ENCODE peak calls at places on chromosomes 11 and 22, in four cellular contexts. U is adrenal gland, C is PC-3, L is tibial nerve. N is an unnamed sample. For H3K36me3, the result is how much of the 10 kb centered on the place peaks cover.

GRCh38 chr22:50481440-50482106 is at the start of gene ADM2:
- DNase-seq in U (no peak), C (no peak), L (no peak), N (peak)

GRCh38 chr11:129749141-129749540 is 66.5 kb upstream of the TMEM45B start:
- DNase-seq in U (no peak), C (no peak), L (no peak), N (no peak)

GRCh38 chr22:40580631-40581030 is 55.9 kb downstream of the MRTFA start:
- DNase-seq in U (no peak), C (no peak), L (no peak), N (no peak)

GRCh38 chr11:110829873-110830272 is 117.6 kb upstream of the ARHGAP20 start:
- DNase-seq in U (no peak), C (no peak), L (no peak), N (no peak)

GRCh38 chr22:19610518-19611253 is 86.5 kb upstream of the CLDN5 start:
- DNase-seq in U (no peak), C (no peak), L (no peak), N (no peak)

GRCh38 chr11:18485905-18486528 is 30.4 kb downstream of the LDHAL6A start:
- DNase-seq in U (no peak), C (no peak), L (no peak), N (no peak)

GRCh38 chr22:43446881-43447280 is 35.1 kb downstream of the MPPED1 start:
- DNase-seq in U (no peak), C (peak), L (no peak), N (no peak)

GRCh38 chr11:16897460-16898061 is 116.7 kb downstream of the PLEKHA7 start:
- DNase-seq in U (no peak), C (no peak), L (no peak), N (no peak)

GRCh38 chr11:83070044-83070877 is 1.4 kb downstream of the RAB30 start:
- DNase-seq in U (peak), C (peak), L (no peak), N (no peak)

GRCh38 chr11:4393209-4394196 is at the start of gene TRIM21:
- DNase-seq in U (peak), C (peak), L (peak), N (peak)

GRCh38 chr11:67463680-67464410 is 5.2 kb downstream of the TMEM134 start:
- DNase-seq in U (peak), C (peak), L (peak), N (no peak)

GRCh38 chr11:69292221-69292648 is 1.7 kb upstream of the MYEOV start:
- DNase-seq in U (no peak), C (peak), L (no peak), N (peak)

GRCh38 chr11:65414776-65415498 is 7.7 kb upstream of the NEAT1 start:
- DNase-seq in U (no peak), C (no peak), L (peak), N (no peak)

GRCh38 chr11:15202626-15203025 is 87.9 kb downstream of the INSC start:
- DNase-seq in U (no peak), C (no peak), L (no peak), N (no peak)

GRCh38 chr11:66936326-66936725 is 21.9 kb downstream of the PC start:
- DNase-seq in U (no peak), C (no peak), L (no peak), N (no peak)

GRCh38 chr11:59999732-60000131 is 17.2 kb upstream of the OOSP4B start:
- DNase-seq in U (no peak), C (no peak), L (no peak), N (no peak)

GRCh38 chr11:117075186-117075585 is 23.0 kb downstream of the SIK3 start:
- DNase-seq in U (no peak), C (peak), L (no peak), N (no peak)

GRCh38 chr11:103484545-103484944 is 375.3 kb downstream of the DYNC2H1 start:
- DNase-seq in U (no peak), C (no peak), L (no peak), N (no peak)

GRCh38 chr11:85756401-85757200 is 54.3 kb downstream of the SYTL2 start:
- DNase-seq in U (no peak), C (peak), L (no peak), N (peak)

GRCh38 chr11:99383628-99384300 is 363.0 kb downstream of the CNTN5 start:
- DNase-seq in U (no peak), C (no peak), L (no peak), N (no peak)

GRCh38 chr11:68678031-68678441 is 6.3 kb upstream of the GAL start:
- DNase-seq in U (no peak), C (no peak), L (no peak), N (no peak)

GRCh38 chr11:12914401-12914912 is 94.7 kb upstream of the RASSF10 start:
- DNase-seq in U (no peak), C (peak), L (peak), N (no peak)

GRCh38 chr22:26778372-26778771 is 121.0 kb downstream of the MIAT start:
- DNase-seq in U (no peak), C (no peak), L (no peak), N (no peak)
- H3K27ac ChIP-seq in U (no peak), C (no peak), L (no peak), N (no peak)

DNA sequence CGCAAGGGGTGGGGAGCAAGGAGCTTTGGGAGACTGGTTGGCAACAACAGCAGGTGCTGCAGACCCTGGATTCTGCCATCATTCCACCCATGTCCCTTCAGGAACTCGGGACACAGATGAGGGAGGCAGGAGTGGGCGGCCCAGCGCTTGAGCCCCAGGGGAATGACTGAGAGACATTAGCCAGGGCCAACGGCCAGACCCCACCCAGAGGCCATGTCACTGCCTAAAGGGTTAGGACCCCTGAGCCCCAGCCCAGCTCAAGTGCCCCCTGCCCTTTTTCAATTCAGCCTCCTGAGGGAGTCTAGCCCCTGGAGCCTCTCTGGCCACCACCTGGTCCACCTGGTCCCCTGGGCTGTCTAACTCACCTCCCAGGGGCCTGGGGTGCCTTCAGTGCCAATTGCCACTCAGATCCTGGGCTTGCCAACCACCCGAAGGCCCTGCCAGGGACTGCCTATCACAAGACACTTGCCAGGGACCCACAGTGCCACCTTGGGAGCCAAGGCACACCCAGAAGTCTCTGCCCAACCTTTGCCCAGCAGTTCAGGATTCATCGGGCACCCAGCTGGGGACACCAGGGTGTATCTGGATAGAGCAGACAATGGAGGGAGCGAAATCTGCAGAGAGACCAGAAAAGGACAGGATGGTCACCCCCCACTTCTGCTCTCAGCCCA is 16.6 kb downstream of the MFNG start:
- DNase-seq in U (no peak), C (no peak), L (no peak), N (no peak)
- H3K36me3 ChIP-seq in U (under half), C (under half), L (under half), N (under half)

GRCh38 chr11:125164091-125164421 is 495 bp upstream of the PKNOX2 start:
- DNase-seq in U (no peak), C (no peak), L (no peak), N (no peak)

GRCh38 chr11:125165111-125165663 is 636 bp downstream of the PKNOX2 start:
- DNase-seq in U (peak), C (peak), L (no peak), N (no peak)

GRCh38 chr11:125163431-125164011 is 1.0 kb upstream of the PKNOX2 start:
- DNase-seq in U (no peak), C (no peak), L (no peak), N (no peak)

GRCh38 chr11:125164422-125165110 is at the start of gene PKNOX2:
- DNase-seq in U (peak), C (peak), L (peak), N (peak)

GRCh38 chr11:125162743-125163142 is 1.8 kb upstream of the PKNOX2 start:
- DNase-seq in U (no peak), C (no peak), L (no peak), N (no peak)
- H3K27ac ChIP-seq in U (no peak), C (no peak), L (no peak), N (no peak)

GRCh38 chr11:64239662-64240466 is 1.0 kb upstream of the FKBP2 start:
- DNase-seq in U (peak), C (no peak), L (no peak), N (no peak)
- H3K36me3 ChIP-seq in U (under half), C (under half), L (half or more), N (under half)

DNA sequence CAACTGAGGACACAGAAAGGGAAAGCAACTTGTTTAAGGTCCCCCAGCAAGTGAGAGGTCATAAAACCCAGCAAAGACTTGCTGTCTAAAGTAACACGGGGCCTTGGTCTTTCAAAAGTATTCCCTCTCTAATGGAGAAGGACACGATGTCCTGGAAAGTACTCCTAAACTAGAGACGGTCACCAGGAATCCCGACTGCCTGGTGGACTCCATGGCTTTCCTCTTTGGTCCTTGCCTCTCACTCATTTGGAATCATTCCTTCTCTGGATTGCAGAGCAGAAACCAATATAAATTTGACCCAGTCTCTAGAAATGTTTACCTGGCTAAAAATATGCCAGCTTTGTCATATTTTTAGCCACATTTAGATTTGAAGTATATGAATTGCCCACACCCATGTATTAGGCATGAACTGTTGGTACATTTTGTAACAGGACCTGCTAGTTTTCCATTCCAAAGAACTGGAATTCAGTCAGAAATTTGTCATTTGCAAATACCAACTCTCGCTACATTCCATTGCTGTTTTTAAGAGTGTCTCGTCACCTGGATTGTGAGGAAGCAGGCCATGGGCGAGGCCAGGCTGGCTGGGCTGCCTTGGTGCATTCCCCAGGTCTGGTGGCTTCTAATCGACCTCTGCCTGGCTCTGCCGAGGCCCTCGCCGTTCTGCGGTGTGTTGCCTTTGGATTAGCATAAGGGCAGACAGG is 12.9 kb downstream of the NAV2 start:
- DNase-seq in U (no peak), C (peak), L (no peak), N (no peak)
- H3K27ac ChIP-seq in U (no peak), C (peak), L (peak), N (no peak)

GRCh38 chr11:58615556-58615955 is 6.9 kb upstream of the CNTF start:
- DNase-seq in U (no peak), C (no peak), L (no peak), N (no peak)
- H3K36me3 ChIP-seq in U (half or more), C (half or more), L (half or more), N (half or more)

GRCh38 chr22:24975813-24976341 is 23.4 kb downstream of the KIAA1671 start:
- DNase-seq in U (peak), C (no peak), L (peak), N (no peak)

GRCh38 chr22:24977370-24978230 is 25.1 kb downstream of the KIAA1671 start:
- DNase-seq in U (peak), C (no peak), L (peak), N (no peak)

GRCh38 chr22:24981066-24981465 is 28.6 kb downstream of the KIAA1671 start:
- DNase-seq in U (no peak), C (no peak), L (no peak), N (no peak)

GRCh38 chr22:24976442-24977218 is 24.1 kb downstream of the KIAA1671 start:
- DNase-seq in U (no peak), C (no peak), L (no peak), N (no peak)

GRCh38 chr22:24978308-24978707 is 25.8 kb downstream of the KIAA1671 start:
- DNase-seq in U (no peak), C (no peak), L (no peak), N (no peak)
- H3K27ac ChIP-seq in U (peak), C (no peak), L (peak), N (no peak)

DNA sequence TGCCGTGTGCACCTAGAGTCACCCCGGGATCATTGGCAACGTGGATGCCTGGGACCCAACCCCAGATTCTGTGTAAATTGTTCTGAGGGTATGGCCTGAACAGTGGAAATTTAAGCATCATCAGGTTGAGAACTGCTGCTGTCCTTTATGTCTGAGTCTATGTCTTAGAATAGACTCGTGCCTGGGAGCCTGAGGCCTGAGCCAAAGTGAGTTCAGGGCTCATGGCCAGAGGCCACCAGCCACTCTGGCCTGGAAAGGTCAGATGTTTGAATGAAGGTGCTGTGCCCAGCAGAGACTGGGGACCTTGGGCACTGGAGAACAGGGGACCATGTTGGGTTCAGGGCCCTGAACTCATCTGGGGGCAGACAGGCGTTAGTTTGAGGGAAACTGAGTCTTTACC is 91.1 kb downstream of the MYO18B start:
- DNase-seq in U (no peak), C (no peak), L (no peak), N (no peak)
- H3K36me3 ChIP-seq in U (under half), C (under half), L (under half), N (under half)

DNA sequence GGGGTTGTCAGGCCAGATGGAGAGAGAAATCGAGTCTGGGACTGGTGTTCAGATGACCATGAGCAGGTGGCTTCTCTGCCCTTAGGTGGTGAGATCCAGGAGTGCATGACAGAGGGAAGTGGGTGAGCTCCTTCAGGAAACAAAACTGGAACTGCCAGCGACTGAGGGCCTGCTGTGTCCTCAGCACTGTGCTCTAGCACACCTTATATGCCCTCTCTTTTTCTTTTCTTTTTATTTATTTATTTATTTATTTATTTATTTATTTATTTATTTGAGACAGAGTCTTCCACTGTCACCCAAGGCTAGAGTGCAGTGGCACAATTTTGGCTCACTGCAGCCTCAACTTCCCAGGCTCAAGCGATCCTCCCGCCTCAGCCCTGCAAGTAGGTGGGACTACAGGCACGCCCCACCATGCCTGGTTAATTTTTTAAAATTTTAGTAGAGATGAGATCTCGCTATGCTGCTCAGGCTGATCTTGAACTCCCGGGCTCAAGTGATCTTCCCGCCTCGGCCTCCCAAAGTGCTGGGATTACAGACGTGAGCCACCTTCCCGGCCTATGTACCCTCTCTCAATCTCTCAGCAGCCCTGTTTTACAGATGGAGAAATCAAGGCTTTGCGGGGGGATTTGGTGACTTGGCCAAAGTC is 14.8 kb upstream of the RASD2 start:
- DNase-seq in U (no peak), C (no peak), L (no peak), N (no peak)
- H3K27ac ChIP-seq in U (no peak), C (no peak), L (no peak), N (no peak)

DNA sequence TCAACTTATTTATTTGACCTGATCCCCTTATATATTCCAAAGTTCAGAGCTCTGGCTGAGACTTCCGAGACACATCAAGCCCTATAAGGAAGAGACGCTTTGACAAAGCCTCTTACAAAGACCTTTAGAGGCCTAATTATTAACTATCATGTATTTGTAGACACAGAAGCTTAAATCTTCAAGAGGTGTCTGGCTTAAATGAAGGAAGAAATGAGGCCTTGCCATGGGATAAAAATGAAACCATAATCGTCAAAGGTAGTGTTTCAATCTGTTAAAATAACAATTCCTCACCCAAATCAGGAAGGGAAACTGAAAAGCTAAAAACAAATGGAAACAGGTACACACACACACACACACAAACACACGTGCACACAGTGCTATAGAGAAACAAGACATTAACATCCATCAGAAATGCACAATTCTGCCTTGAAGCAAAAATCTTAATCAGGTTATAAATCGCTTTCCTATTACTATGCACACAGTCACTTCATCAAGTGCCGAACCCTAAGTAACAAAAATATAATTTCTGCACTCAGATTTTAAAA is 50.2 kb downstream of the PITPNB start:
- DNase-seq in U (no peak), C (no peak), L (no peak), N (no peak)
- H3K36me3 ChIP-seq in U (under half), C (under half), L (under half), N (under half)

N was measured in CD8-positive, alpha-beta memory T cell.